ENCODE peak calls at places on chromosomes 1 and 21, in four cellular contexts. One of them, this sample, is unnamed.

GRCh38 chr1:201562257-201562656 is 23.3 kb downstream of the NAV1 start:
- DNase-seq in transverse colon: no peak
- DNase-seq in upper lobe of left lung: no peak
- DNase-seq in suprapubic skin: no peak
- DNase-seq in this sample: no peak

GRCh38 chr1:200642481-200642880 is 21.9 kb upstream of the KIF14 start:
- DNase-seq in transverse colon: no peak
- DNase-seq in upper lobe of left lung: peak; percentile 25
- DNase-seq in suprapubic skin: no peak
- DNase-seq in this sample: no peak

GRCh38 chr1:158426137-158426536 is at the start of gene OR10K2:
- DNase-seq in transverse colon: no peak
- DNase-seq in upper lobe of left lung: no peak
- DNase-seq in suprapubic skin: no peak
- DNase-seq in this sample: no peak

GRCh38 chr1:53498555-53499142 is 39.5 kb downstream of the DMRTB1 start:
- DNase-seq in transverse colon: no peak
- DNase-seq in upper lobe of left lung: no peak
- DNase-seq in suprapubic skin: peak; percentile 21
- DNase-seq in this sample: no peak

GRCh38 chr1:156128749-156129682 is 14.5 kb downstream of the LMNA start:
- DNase-seq in transverse colon: peak; percentile 40
- DNase-seq in upper lobe of left lung: no peak
- DNase-seq in suprapubic skin: peak; percentile 76
- DNase-seq in this sample: no peak

GRCh38 chr1:233625510-233625981 is 11.6 kb downstream of the KCNK1 start:
- DNase-seq in transverse colon: peak; percentile 47
- DNase-seq in upper lobe of left lung: no peak
- DNase-seq in suprapubic skin: no peak
- DNase-seq in this sample: no peak

GRCh38 chr1:155983191-155984023 is 5.1 kb upstream of the ARHGEF2 start:
- DNase-seq in transverse colon: peak; percentile 45
- DNase-seq in upper lobe of left lung: no peak
- DNase-seq in suprapubic skin: no peak
- DNase-seq in this sample: no peak

GRCh38 chr1:15786581-15786980 is 20.9 kb downstream of the UQCRHL start:
- DNase-seq in transverse colon: no peak
- DNase-seq in upper lobe of left lung: peak; percentile 31
- DNase-seq in suprapubic skin: no peak
- DNase-seq in this sample: no peak

GRCh38 chr1:207404849-207405525 is 49.1 kb upstream of the CR2 start:
- DNase-seq in transverse colon: no peak
- DNase-seq in upper lobe of left lung: no peak
- DNase-seq in suprapubic skin: no peak
- DNase-seq in this sample: no peak

GRCh38 chr1:219312967-219313366 is 139.3 kb downstream of the LYPLAL1 start:
- DNase-seq in transverse colon: no peak
- DNase-seq in upper lobe of left lung: no peak
- DNase-seq in suprapubic skin: no peak
- DNase-seq in this sample: no peak

GRCh38 chr21:45224189-45224938 is 63.3 kb downstream of the POFUT2 start:
- DNase-seq in transverse colon: peak; percentile 42
- DNase-seq in upper lobe of left lung: no peak
- DNase-seq in suprapubic skin: no peak
- DNase-seq in this sample: no peak

GRCh38 chr1:70922196-70922595 is 125.4 kb downstream of the PTGER3 start:
- DNase-seq in transverse colon: no peak
- DNase-seq in upper lobe of left lung: no peak
- DNase-seq in suprapubic skin: no peak
- DNase-seq in this sample: no peak

GRCh38 chr1:169486281-169486904 is 649 bp upstream of the SLC19A2 start:
- DNase-seq in transverse colon: no peak
- DNase-seq in upper lobe of left lung: no peak
- DNase-seq in suprapubic skin: no peak
- DNase-seq in this sample: no peak

GRCh38 chr1:169483500-169483966 is 2.2 kb downstream of the SLC19A2 start:
- DNase-seq in transverse colon: no peak
- DNase-seq in upper lobe of left lung: peak; percentile 66
- DNase-seq in suprapubic skin: no peak
- DNase-seq in this sample: no peak

GRCh38 chr1:169485427-169486280 is at the start of gene SLC19A2:
- DNase-seq in transverse colon: peak; percentile 100
- DNase-seq in upper lobe of left lung: peak; percentile 99
- DNase-seq in suprapubic skin: peak; percentile 100
- DNase-seq in this sample: peak; percentile 87

GRCh38 chr1:169484683-169485426 is 889 bp downstream of the SLC19A2 start:
- DNase-seq in transverse colon: peak; percentile 57
- DNase-seq in upper lobe of left lung: peak; percentile 69
- DNase-seq in suprapubic skin: peak; percentile 76
- DNase-seq in this sample: no peak

DNA sequence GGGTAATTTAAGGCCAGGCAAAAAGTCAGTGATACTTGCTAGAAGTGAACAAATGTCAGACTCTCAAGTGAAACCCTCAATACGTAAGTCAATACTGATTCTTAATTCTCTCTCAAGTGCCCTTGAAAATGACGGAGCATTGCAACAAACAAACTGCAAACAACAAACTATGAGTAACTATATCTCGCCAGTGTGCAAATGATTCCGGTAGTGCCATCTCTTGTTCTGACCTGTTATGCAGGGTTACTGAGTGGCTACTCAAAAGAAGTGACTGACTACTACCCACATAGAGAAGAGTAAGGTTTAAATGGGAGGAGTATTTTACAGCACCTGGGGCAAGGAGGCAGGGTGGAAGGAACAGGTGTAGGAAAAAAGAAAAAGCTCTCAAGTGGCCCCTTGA is 1.6 kb downstream of the SLC19A2 start:
- DNase-seq in transverse colon: no peak
- DNase-seq in upper lobe of left lung: no peak
- DNase-seq in suprapubic skin: no peak
- DNase-seq in this sample: no peak
- H3K4me1 ChIP-seq in transverse colon: peaks cover 22% of the 10 kb centered on the region
- H3K4me1 ChIP-seq in upper lobe of left lung: peaks cover 27% of the 10 kb centered on the region
- H3K4me1 ChIP-seq in suprapubic skin: peaks cover 40% of the 10 kb centered on the region
- H3K4me1 ChIP-seq in this sample: peaks cover 15% of the 10 kb centered on the region

GRCh38 chr1:173856903-173857302 is 10.9 kb downstream of the GAS5 start:
- DNase-seq in transverse colon: no peak
- DNase-seq in upper lobe of left lung: no peak
- DNase-seq in suprapubic skin: no peak
- DNase-seq in this sample: no peak

GRCh38 chr1:173856014-173856413 is 11.8 kb downstream of the GAS5 start:
- DNase-seq in transverse colon: no peak
- DNase-seq in upper lobe of left lung: no peak
- DNase-seq in suprapubic skin: no peak
- DNase-seq in this sample: no peak

GRCh38 chr1:173857363-173857917 is 10.3 kb downstream of the GAS5 start:
- DNase-seq in transverse colon: no peak
- DNase-seq in upper lobe of left lung: no peak
- DNase-seq in suprapubic skin: no peak
- DNase-seq in this sample: no peak

GRCh38 chr1:173852105-173852504 is 15.7 kb downstream of the GAS5 start:
- DNase-seq in transverse colon: no peak
- DNase-seq in upper lobe of left lung: no peak
- DNase-seq in suprapubic skin: no peak
- DNase-seq in this sample: no peak

GRCh38 chr1:173853074-173853473 is 14.7 kb downstream of the GAS5 start:
- DNase-seq in transverse colon: no peak
- DNase-seq in upper lobe of left lung: no peak
- DNase-seq in suprapubic skin: no peak
- DNase-seq in this sample: no peak
- TF ChIP-seq POLR2A in transverse colon: no peak
- TF ChIP-seq POLR2A in upper lobe of left lung: no peak
- TF ChIP-seq POLR2A in suprapubic skin: no peak
- TF ChIP-seq POLR2A in this sample: no peak

DNA sequence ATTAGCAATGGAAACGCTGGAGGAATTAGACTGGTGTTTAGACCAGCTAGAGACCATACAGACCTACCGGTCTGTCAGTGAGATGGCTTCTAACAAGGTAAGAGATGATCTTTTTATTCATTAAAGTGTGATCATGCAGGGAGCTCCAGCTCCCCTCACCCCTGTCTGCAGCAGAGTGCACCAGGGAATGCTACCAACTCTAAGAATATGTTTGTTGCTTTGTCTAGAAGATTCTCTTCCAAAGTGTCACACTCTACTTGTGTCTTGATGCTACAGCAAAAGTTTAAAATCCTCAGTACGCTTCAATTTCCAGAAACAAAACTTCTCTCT is 201.5 kb upstream of the SGIP1 start:
- DNase-seq in transverse colon: no peak
- DNase-seq in upper lobe of left lung: no peak
- DNase-seq in suprapubic skin: no peak
- DNase-seq in this sample: no peak
- H3K4me1 ChIP-seq in transverse colon: peaks cover 21% of the 10 kb centered on the region
- H3K4me1 ChIP-seq in upper lobe of left lung: peaks cover 63% of the 10 kb centered on the region
- H3K4me1 ChIP-seq in suprapubic skin: peaks cover 55% of the 10 kb centered on the region
- H3K4me1 ChIP-seq in this sample: peaks cover 12% of the 10 kb centered on the region

DNA sequence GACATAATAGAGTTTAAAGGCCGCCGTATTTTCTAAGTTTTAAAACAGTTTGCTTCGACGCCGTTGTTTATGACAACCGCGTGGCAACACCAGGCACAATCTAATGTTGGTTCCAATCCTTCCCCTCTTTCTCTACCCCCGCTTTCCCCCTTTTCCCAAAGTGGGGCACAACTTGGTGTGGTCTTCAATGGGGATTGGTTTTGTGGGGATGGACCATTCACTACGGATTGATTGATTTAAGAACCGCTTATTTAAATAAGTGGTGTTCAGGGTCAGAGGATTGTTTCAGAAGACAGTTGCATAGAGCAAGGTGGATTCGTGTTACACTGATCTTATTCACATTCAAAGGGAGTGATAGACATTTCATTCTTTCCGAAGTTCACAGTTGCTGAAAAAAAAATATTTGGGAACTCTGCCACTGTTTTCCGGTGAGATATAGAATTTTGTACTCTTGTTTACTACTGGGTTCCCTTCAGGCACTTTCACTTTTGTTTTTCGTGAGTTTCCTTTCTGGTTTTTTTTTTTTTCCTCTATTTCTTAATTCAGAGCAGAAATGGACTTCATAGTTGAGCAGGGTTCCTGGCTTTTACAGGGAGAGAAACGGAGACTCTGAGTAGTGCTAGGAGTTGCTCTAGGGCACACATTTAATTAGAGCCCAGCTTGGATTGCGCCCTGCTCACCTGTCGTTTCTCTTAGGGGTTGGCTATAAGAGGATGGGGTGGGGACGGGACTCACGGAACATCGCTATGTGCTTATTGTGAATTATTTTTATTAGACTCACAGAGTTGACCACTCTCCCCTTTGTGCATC is 79.6 kb upstream of the AK4 start:
- DNase-seq in transverse colon: peak; percentile 27
- DNase-seq in upper lobe of left lung: peak; percentile 31
- DNase-seq in suprapubic skin: no peak
- DNase-seq in this sample: no peak
- TF ChIP-seq POLR2A in transverse colon: no peak
- TF ChIP-seq POLR2A in upper lobe of left lung: no peak
- TF ChIP-seq POLR2A in suprapubic skin: no peak
- TF ChIP-seq POLR2A in this sample: no peak

GRCh38 chr1:21507511-21508270 is 1.5 kb upstream of the ALPL start:
- DNase-seq in transverse colon: no peak
- DNase-seq in upper lobe of left lung: no peak
- DNase-seq in suprapubic skin: peak; percentile 14
- DNase-seq in this sample: no peak
- H3K4me1 ChIP-seq in transverse colon: peaks cover 18% of the 10 kb centered on the region
- H3K4me1 ChIP-seq in upper lobe of left lung: peaks cover 32% of the 10 kb centered on the region
- H3K4me1 ChIP-seq in suprapubic skin: peaks cover 25% of the 10 kb centered on the region
- H3K4me1 ChIP-seq in this sample: peaks cover 11% of the 10 kb centered on the region

DNA sequence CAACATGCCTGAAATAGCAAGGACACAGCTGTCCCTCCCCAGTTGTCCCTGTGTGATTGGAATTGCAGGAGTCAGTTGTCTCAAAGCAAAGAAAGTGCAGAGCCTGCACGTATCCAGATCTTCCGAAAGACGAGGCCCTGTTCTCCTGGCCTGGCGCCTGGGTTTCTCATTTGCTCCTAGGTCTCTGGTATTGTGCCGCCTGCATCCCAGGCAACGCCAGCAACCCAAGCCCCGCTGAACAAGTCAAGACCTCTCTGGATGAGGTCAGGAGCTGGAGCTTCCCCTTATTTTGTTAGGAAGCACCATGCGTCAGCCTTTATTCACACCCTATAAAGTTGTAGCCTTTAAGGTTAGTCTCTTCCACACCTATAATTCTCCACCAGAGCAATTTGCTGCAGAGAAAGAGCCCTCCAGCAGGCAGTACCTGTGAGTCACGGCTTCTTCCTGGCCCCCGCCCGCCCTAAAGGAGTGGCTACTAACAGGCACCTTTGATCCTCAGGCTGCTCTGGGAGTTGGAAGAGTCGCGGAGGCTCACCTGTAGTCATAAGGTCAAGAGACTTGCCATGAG is 130.4 kb downstream of the TOMM20 start:
- DNase-seq in transverse colon: peak; percentile 89
- DNase-seq in upper lobe of left lung: no peak
- DNase-seq in suprapubic skin: peak; percentile 89
- DNase-seq in this sample: no peak
- TF ChIP-seq POLR2A in transverse colon: peak; percentile 18
- TF ChIP-seq POLR2A in upper lobe of left lung: no peak
- TF ChIP-seq POLR2A in suprapubic skin: no peak
- TF ChIP-seq POLR2A in this sample: no peak

GRCh38 chr1:203271962-203272632 is 33.2 kb upstream of the BTG2 start:
- DNase-seq in transverse colon: peak; percentile 55
- DNase-seq in upper lobe of left lung: no peak
- DNase-seq in suprapubic skin: no peak
- DNase-seq in this sample: no peak

GRCh38 chr1:203273869-203274602 is 31.3 kb upstream of the BTG2 start:
- DNase-seq in transverse colon: peak; percentile 68
- DNase-seq in upper lobe of left lung: peak; percentile 77
- DNase-seq in suprapubic skin: no peak
- DNase-seq in this sample: no peak

GRCh38 chr1:203273206-203273868 is 32.0 kb upstream of the BTG2 start:
- DNase-seq in transverse colon: peak; percentile 92
- DNase-seq in upper lobe of left lung: peak; percentile 94
- DNase-seq in suprapubic skin: peak; percentile 89
- DNase-seq in this sample: peak; percentile 51

GRCh38 chr1:203271018-203271743 is 34.1 kb upstream of the BTG2 start:
- DNase-seq in transverse colon: peak; percentile 81
- DNase-seq in upper lobe of left lung: peak; percentile 91
- DNase-seq in suprapubic skin: no peak
- DNase-seq in this sample: no peak

DNA sequence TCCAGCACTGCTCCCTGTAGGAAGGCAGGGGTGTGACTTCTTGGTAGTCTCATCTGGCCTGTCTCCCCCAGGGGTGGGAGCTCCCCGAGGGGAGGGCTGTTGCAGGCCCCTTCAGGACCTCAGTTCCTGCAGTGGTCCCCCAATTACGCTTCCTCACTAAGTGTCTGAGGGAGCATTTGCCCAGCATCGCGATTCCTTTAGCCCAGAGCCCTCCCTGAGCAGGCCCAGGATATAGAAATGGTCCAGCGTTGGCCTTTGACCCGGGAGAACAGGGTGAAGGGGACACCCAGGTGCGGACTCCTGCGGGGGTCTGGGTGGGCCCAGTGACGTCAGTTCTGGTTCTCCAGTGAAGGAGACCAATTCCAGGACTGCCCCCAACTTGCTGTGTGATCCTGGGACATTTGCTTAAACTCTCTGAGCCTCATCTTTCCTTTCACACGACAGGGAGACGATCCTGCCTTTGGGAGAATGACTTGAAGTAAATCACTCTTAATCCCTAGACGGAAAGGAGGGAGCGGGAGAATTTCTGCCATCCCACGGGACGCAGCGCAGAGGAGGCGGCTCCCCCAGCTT is 32.6 kb upstream of the BTG2 start:
- DNase-seq in transverse colon: no peak
- DNase-seq in upper lobe of left lung: no peak
- DNase-seq in suprapubic skin: no peak
- DNase-seq in this sample: no peak
- H3K4me1 ChIP-seq in transverse colon: peaks cover 50% of the 10 kb centered on the region
- H3K4me1 ChIP-seq in upper lobe of left lung: peaks cover 57% of the 10 kb centered on the region
- H3K4me1 ChIP-seq in suprapubic skin: peaks cover 72% of the 10 kb centered on the region
- H3K4me1 ChIP-seq in this sample: peaks cover 26% of the 10 kb centered on the region

GRCh38 chr1:8121261-8122159 is 95.4 kb upstream of the ERRFI1 start:
- DNase-seq in transverse colon: peak; percentile 57
- DNase-seq in upper lobe of left lung: peak; percentile 89
- DNase-seq in suprapubic skin: no peak
- DNase-seq in this sample: no peak
- TF ChIP-seq POLR2A in transverse colon: peak; percentile 8
- TF ChIP-seq POLR2A in upper lobe of left lung: peak; percentile 33
- TF ChIP-seq POLR2A in suprapubic skin: no peak
- TF ChIP-seq POLR2A in this sample: no peak